ENCODE peak calls at places on chromosomes 5 and 9, in five cellular contexts. E, O, Z, S and L are unnamed samples.

GRCh38 chr9:16627967-16628366 is 242.5 kb downstream of the BNC2 start:
- DNase-seq in E (no peak), O (no peak), Z (peak; percentile 96), S (no peak), L (peak; percentile 11)

GRCh38 chr9:29332789-29333188 is 1759.5 kb upstream of the C9orf72 start:
- DNase-seq in E (no peak), O (no peak), Z (no peak), S (no peak), L (no peak)

GRCh38 chr9:98010450-98010849 is 27.3 kb downstream of the ANP32B start:
- DNase-seq in E (no peak), O (peak; percentile 36), Z (peak; percentile 64), S (no peak), L (no peak)

GRCh38 chr9:128149001-128149701 is at the start of gene LCN2:
- DNase-seq in E (no peak), O (no peak), Z (no peak), S (no peak), L (no peak)

GRCh38 chr9:100064872-100065581 is 33.8 kb downstream of the ERP44 start:
- DNase-seq in E (no peak), O (no peak), Z (peak; percentile 92), S (no peak), L (no peak)

GRCh38 chr5:104635216-104635615 is 1072.6 kb upstream of the NUDT12 start:
- DNase-seq in E (no peak), O (no peak), Z (peak; percentile 54), S (no peak), L (no peak)

GRCh38 chr9:127809562-127810377 is 7.1 kb downstream of the FPGS start:
- DNase-seq in E (no peak), O (no peak), Z (no peak), S (no peak), L (no peak)

GRCh38 chr9:88873635-88874034 is 117.6 kb upstream of the S1PR3 start:
- DNase-seq in E (no peak), O (no peak), Z (no peak), S (no peak), L (no peak)

GRCh38 chr5:153276151-153276550 is 214.3 kb upstream of the GRIA1 start:
- DNase-seq in E (no peak), O (peak; percentile 15), Z (no peak), S (peak; percentile 18), L (peak; percentile 47)

GRCh38 chr5:103203226-103203625 is 55.3 kb upstream of the MACIR start:
- DNase-seq in E (no peak), O (no peak), Z (no peak), S (no peak), L (no peak)

GRCh38 chr5:172920447-172920849 is 38.8 kb upstream of the RPL26L1 start:
- DNase-seq in E (no peak), O (no peak), Z (peak; percentile 100), S (no peak), L (no peak)